ENCODE peak calls at places on chromosomes 3 and 15, in ten cellular contexts. G is trophoblast cell; T is stimulated activated CD8-positive, alpha-beta memory T cell treated with anti-CD3 and anti-CD28 coated beads, Interleukin-4, amount 100 ng/mL, for 24 hours; W is AG10803; O is AG08395; L is iPS-NIHi11; I is NCI-H82; D is activated CD8-positive, alpha-beta memory T cell treated with anti-CD3 and anti-CD28 coated beads for 48 hours; V is mesothelial cell of epicardium; F is D341Med. A is an unnamed sample.

GRCh38 chr3:186871403-186871924 is 29.0 kb downstream of the ADIPOQ start:
- DNase-seq in F (no peak), L (no peak), O (no peak), T (no peak), V (no peak), W (no peak), D (no peak), G (no peak), I (no peak), A (no peak)

GRCh38 chr3:24832878-24833277 is 338.2 kb upstream of the THRB start:
- DNase-seq in I (peak; percentile 31), O (no peak), L (no peak), G (no peak), V (no peak), D (no peak), T (no peak), F (no peak), W (no peak), A (no peak)

GRCh38 chr3:191047930-191048329 is 151.1 kb upstream of the OSTN start:
- DNase-seq in L (no peak), F (no peak), W (no peak), D (no peak), G (no peak), V (no peak), I (no peak), T (no peak), O (no peak), A (no peak)

GRCh38 chr3:174333640-174334039 is 525.5 kb upstream of the NAALADL2 start:
- DNase-seq in O (no peak), I (peak; percentile 49), T (no peak), G (no peak), L (no peak), F (no peak), V (no peak), W (no peak), D (no peak), A (no peak)

GRCh38 chr15:75669191-75669878 is 21.6 kb downstream of the SNX33 start:
- DNase-seq in I (no peak), W (peak; percentile 30), G (peak; percentile 27), V (no peak), T (no peak), L (no peak), F (no peak), D (no peak), O (no peak), A (no peak)

GRCh38 chr3:189277711-189278110 is 105.9 kb downstream of the TPRG1 start:
- DNase-seq in L (no peak), D (no peak), G (no peak), T (no peak), O (no peak), F (no peak), V (no peak), I (no peak), W (no peak), A (no peak)

GRCh38 chr3:94173667-94174434 is 111.0 kb downstream of the NSUN3 start:
- DNase-seq in T (no peak), V (no peak), O (no peak), F (no peak), I (peak; percentile 46), L (no peak), G (no peak), W (no peak), D (no peak), A (no peak)

GRCh38 chr15:81163961-81164800 is 30.1 kb downstream of the CFAP161 start:
- DNase-seq in L (peak; percentile 31), W (peak; percentile 90), I (no peak), D (no peak), F (no peak), O (peak; percentile 69), G (no peak), T (no peak), V (no peak), A (no peak)

GRCh38 chr15:79283252-79284048 is 928 bp downstream of the ANKRD34C start:
- DNase-seq in L (peak; percentile 92), F (peak; percentile 47), G (peak; percentile 42), T (peak; percentile 7), O (peak; percentile 67), W (peak; percentile 17), I (peak; percentile 37), V (peak; percentile 65), D (peak; percentile 17), A (no peak)

GRCh38 chr3:22170370-22170769 is 419.4 kb upstream of the ZNF385D start:
- DNase-seq in T (no peak), O (no peak), L (no peak), I (no peak), V (no peak), W (no peak), G (no peak), F (no peak), D (no peak), A (no peak)

GRCh38 chr3:197017003-197017402 is 12.6 kb downstream of the MELTF start:
- DNase-seq in T (no peak), W (no peak), D (no peak), I (no peak), G (no peak), L (no peak), F (no peak), V (no peak), O (no peak), A (no peak)

GRCh38 chr3:133490468-133491351 is 82.8 kb upstream of the CDV3 start:
- DNase-seq in O (no peak), L (no peak), D (peak; percentile 49), G (no peak), F (no peak), I (no peak), T (peak; percentile 57), W (no peak), V (no peak), A (no peak)

GRCh38 chr3:5155241-5155640 is 32.3 kb upstream of the EDEM1 start:
- DNase-seq in F (no peak), G (no peak), O (no peak), L (no peak), I (no peak), D (no peak), T (no peak), V (no peak), W (no peak), A (no peak)

GRCh38 chr3:53045784-53046170 is at the start of gene SFMBT1:
- DNase-seq in V (peak; percentile 51), F (peak; percentile 97), L (peak; percentile 91), I (peak; percentile 82), O (peak; percentile 94), W (peak; percentile 59), T (peak; percentile 58), G (peak; percentile 33), D (peak; percentile 49), A (no peak)

GRCh38 chr15:74420193-74420905 is 13.4 kb downstream of the SEMA7A start:
- DNase-seq in I (no peak), L (no peak), O (no peak), D (no peak), V (no peak), G (no peak), W (peak; percentile 48), T (no peak), F (no peak), A (no peak)

GRCh38 chr15:31974855-31975421 is 55.4 kb upstream of the CHRNA7 start:
- DNase-seq in L (peak; percentile 69), D (no peak), W (peak; percentile 6), O (peak; percentile 18), T (no peak), F (peak; percentile 79), V (no peak), I (peak; percentile 95), G (no peak), A (no peak)

GRCh38 chr15:48384616-48385015 is 53.4 kb downstream of the DUT start:
- DNase-seq in F (no peak), W (no peak), G (no peak), D (no peak), I (no peak), V (no peak), T (no peak), O (no peak), L (no peak), A (no peak)

GRCh38 chr3:80559701-80560100 is 791.9 kb upstream of the ROBO1 start:
- DNase-seq in V (no peak), O (no peak), W (no peak), D (no peak), F (no peak), G (no peak), I (no peak), L (no peak), T (no peak), A (no peak)

GRCh38 chr15:34239151-34239761 is 14.4 kb downstream of the EMC4 start:
- DNase-seq in W (peak; percentile 82), G (peak; percentile 64), I (no peak), L (no peak), T (no peak), O (peak; percentile 92), D (no peak), F (no peak), V (no peak), A (peak; percentile 62)

GRCh38 chr3:46484388-46484787 is 13.4 kb upstream of the RTP3 start:
- DNase-seq in O (no peak), L (no peak), V (no peak), I (no peak), D (no peak), G (no peak), W (no peak), F (no peak), T (no peak), A (no peak)

GRCh38 chr15:28919201-28919627 is 33.4 kb downstream of the APBA2 start:
- DNase-seq in O (no peak), F (no peak), G (no peak), L (no peak), V (no peak), I (peak; percentile 23), T (peak; percentile 34), W (no peak), D (no peak), A (no peak)

GRCh38 chr3:85508659-85509058 is 549.9 kb downstream of the CADM2 start:
- DNase-seq in W (no peak), O (no peak), G (no peak), I (no peak), V (no peak), D (no peak), F (no peak), L (no peak), T (no peak), A (no peak)

GRCh38 chr15:58203537-58203936 is 65.4 kb downstream of the AQP9 start:
- DNase-seq in V (no peak), L (no peak), I (no peak), G (no peak), W (peak; percentile 99), T (no peak), F (no peak), D (no peak), O (peak; percentile 93), A (no peak)

GRCh38 chr3:52790337-52790736 is 4.3 kb upstream of the ITIH3 start:
- DNase-seq in G (no peak), F (no peak), W (no peak), O (no peak), V (no peak), D (no peak), L (no peak), T (no peak), I (no peak), A (no peak)

GRCh38 chr3:101017048-101017447 is 23.8 kb upstream of the ABI3BP start:
- DNase-seq in D (no peak), T (no peak), I (no peak), W (no peak), F (no peak), L (no peak), O (peak; percentile 37), G (no peak), V (no peak), A (no peak)

GRCh38 chr15:65431731-65432130 is 9.0 kb upstream of the IGDCC4 start:
- DNase-seq in I (no peak), W (no peak), D (no peak), G (no peak), V (no peak), F (no peak), L (no peak), T (no peak), O (no peak), A (no peak)

GRCh38 chr3:128052831-128053419 is 688 bp downstream of the SEC61A1 start:
- DNase-seq in O (no peak), D (no peak), L (no peak), G (no peak), V (no peak), I (no peak), W (no peak), F (peak; percentile 40), T (no peak), A (no peak)

GRCh38 chr3:158095302-158095997 is 10.8 kb downstream of the SHOX2 start:
- DNase-seq in F (no peak), L (no peak), W (no peak), G (no peak), I (no peak), V (no peak), D (no peak), T (no peak), O (no peak), A (no peak)